ENCODE peak calls at places on chromosomes 12 and 14, in nine cellular contexts. C is fibroblast of lung, O is Panc1, L is AG09319, I is endothelial cell of umbilical vein, R is transverse colon, U is AG10803, H is neural crest cell, Z is GM13977. T is an unnamed sample.

GRCh38 chr14:53054457-53054856 is 98.7 kb downstream of the DDHD1 start:
- DNase-seq in C (peak), R (no peak), I (no peak), H (no peak), L (peak), U (peak), Z (no peak), O (no peak), T (no peak)

GRCh38 chr14:93318927-93319326 is 13.9 kb downstream of the BTBD7 start:
- DNase-seq in Z (no peak), R (no peak), H (no peak), L (peak), C (no peak), O (no peak), U (peak), I (no peak), T (no peak)

GRCh38 chr14:93522221-93522620 is 91.5 kb downstream of the UNC79 start:
- DNase-seq in R (no peak), U (no peak), Z (no peak), L (no peak), I (no peak), C (no peak), H (no peak), O (no peak), T (no peak)

GRCh38 chr12:63826002-63826585 is 18.4 kb upstream of the SRGAP1 start:
- DNase-seq in O (no peak), L (no peak), C (peak), U (peak), Z (peak), I (peak), H (no peak), R (no peak), T (peak)

GRCh38 chr12:28872654-28873268 is 276.3 kb upstream of the FAR2 start:
- DNase-seq in L (peak), H (peak), R (peak), C (peak), U (peak), Z (peak), O (peak), I (peak), T (peak)

GRCh38 chr12:106112094-106112822 is 26.5 kb downstream of the NUAK1 start:
- DNase-seq in Z (no peak), U (no peak), I (no peak), H (no peak), O (no peak), R (no peak), C (no peak), L (no peak), T (no peak)

GRCh38 chr14:91570021-91570420 is 59.9 kb upstream of the PPP4R3A start:
- DNase-seq in O (no peak), Z (no peak), C (no peak), H (no peak), R (no peak), U (no peak), I (no peak), L (no peak), T (no peak)

GRCh38 chr12:52389313-52390207 is 4.1 kb upstream of the KRT84 start:
- DNase-seq in C (no peak), Z (no peak), I (no peak), U (peak), O (no peak), L (no peak), H (no peak), R (no peak), T (no peak)

GRCh38 chr14:47040490-47040889 is 388.9 kb upstream of the RPL10L start:
- DNase-seq in I (peak), U (no peak), L (no peak), R (no peak), O (no peak), Z (no peak), C (no peak), H (no peak), T (no peak)

GRCh38 chr12:123391546-123392343 is 7.8 kb downstream of the KMT5A start:
- DNase-seq in H (no peak), O (no peak), R (no peak), I (no peak), U (peak), C (no peak), Z (no peak), L (no peak), T (no peak)

GRCh38 chr14:61480704-61481285 is 159.4 kb downstream of the PRKCH start:
- DNase-seq in U (no peak), R (no peak), Z (no peak), L (no peak), H (no peak), O (no peak), I (no peak), C (no peak), T (no peak)

GRCh38 chr12:63266988-63267387 is 116.0 kb upstream of the AVPR1A start:
- DNase-seq in R (no peak), C (no peak), I (no peak), U (no peak), H (no peak), Z (no peak), O (no peak), L (no peak), T (no peak)

GRCh38 chr12:24121911-24122310 is 172.4 kb upstream of the SOX5 start:
- DNase-seq in R (no peak), C (no peak), O (no peak), Z (no peak), U (no peak), L (peak), H (no peak), I (no peak), T (no peak)

GRCh38 chr12:16880864-16881285 is 274.9 kb upstream of the LMO3 start:
- DNase-seq in Z (no peak), U (no peak), I (no peak), L (no peak), H (no peak), C (no peak), O (no peak), R (peak), T (no peak)

GRCh38 chr12:126952106-126953007 is 1314.6 kb upstream of the TMEM132C start:
- DNase-seq in U (no peak), O (no peak), L (no peak), C (no peak), R (no peak), H (no peak), Z (no peak), I (no peak), T (no peak)

GRCh38 chr12:105588126-105588525 is 257.6 kb downstream of the C12orf75 start:
- DNase-seq in I (no peak), U (no peak), R (no peak), C (no peak), H (no peak), Z (no peak), O (no peak), L (no peak), T (no peak)

GRCh38 chr14:104787736-104788532 is 7.6 kb downstream of the AKT1 start:
- DNase-seq in O (no peak), H (no peak), L (no peak), R (no peak), I (no peak), U (no peak), Z (no peak), C (no peak), T (no peak)

GRCh38 chr14:68501171-68501570 is 291.7 kb downstream of the ZFP36L1 start:
- DNase-seq in I (peak), C (no peak), L (no peak), H (no peak), O (no peak), U (no peak), Z (no peak), R (no peak), T (no peak)

GRCh38 chr14:54261283-54261682 is 135.5 kb upstream of the CDKN3 start:
- DNase-seq in Z (no peak), C (no peak), U (no peak), R (no peak), H (no peak), I (no peak), L (no peak), O (no peak), T (no peak)

GRCh38 chr12:128140551-128140950 is 126.4 kb upstream of the TMEM132C start:
- DNase-seq in L (no peak), C (no peak), Z (no peak), H (no peak), R (no peak), U (no peak), I (no peak), O (no peak), T (no peak)

GRCh38 chr12:131133015-131133905 is 179.6 kb downstream of the ADGRD1 start:
- DNase-seq in I (no peak), H (no peak), O (no peak), Z (no peak), R (no peak), U (peak), L (no peak), C (no peak), T (no peak)

GRCh38 chr12:42023733-42024494 is 120.8 kb downstream of the GXYLT1 start:
- DNase-seq in O (peak), L (peak), U (peak), I (peak), H (peak), R (peak), C (peak), Z (peak), T (peak)

GRCh38 chr12:32454075-32454474 is 54.7 kb downstream of the FGD4 start:
- DNase-seq in Z (no peak), O (no peak), H (no peak), L (no peak), I (peak), C (peak), U (peak), R (no peak), T (no peak)

GRCh38 chr14:93858896-93859295 is 68.2 kb upstream of the FAM181A start:
- DNase-seq in O (no peak), R (no peak), L (no peak), U (no peak), H (no peak), I (no peak), Z (no peak), C (no peak), T (no peak)

GRCh38 chr14:23078692-23079116 is 16.2 kb downstream of the ACIN1 start:
- DNase-seq in R (peak), I (peak), Z (no peak), L (peak), H (no peak), U (peak), O (peak), C (peak), T (no peak)

GRCh38 chr12:21568115-21568514 is 36.5 kb downstream of the GYS2 start:
- DNase-seq in R (no peak), O (no peak), U (no peak), Z (no peak), L (no peak), C (no peak), I (no peak), H (no peak), T (no peak)

GRCh38 chr12:33439587-33440011 is at the start of gene SYT10:
- DNase-seq in I (peak), L (no peak), O (no peak), U (no peak), Z (peak), H (peak), C (no peak), R (no peak), T (peak)

GRCh38 chr14:95519699-95520098 is 3.2 kb upstream of the SYNE3 start:
- DNase-seq in O (no peak), Z (no peak), I (peak), U (peak), L (peak), H (no peak), R (peak), C (peak), T (peak)

GRCh38 chr14:50954811-50955372 is 10.6 kb upstream of the PYGL start:
- DNase-seq in I (peak), Z (peak), O (peak), R (no peak), L (no peak), H (no peak), C (peak), U (peak), T (peak)

GRCh38 chr12:89111964-89112363 is 240.3 kb downstream of the DUSP6 start:
- DNase-seq in L (no peak), R (no peak), U (no peak), H (no peak), C (no peak), O (no peak), I (no peak), Z (no peak), T (no peak)

GRCh38 chr12:25155031-25155576 is 39.9 kb downstream of the DNAI7 start:
- DNase-seq in U (peak), I (peak), L (peak), R (no peak), O (peak), Z (peak), H (no peak), C (peak), T (peak)

GRCh38 chr14:104925941-104926609 is 1.4 kb downstream of the PLD4 start:
- DNase-seq in Z (peak), I (no peak), H (no peak), U (no peak), L (no peak), O (no peak), R (no peak), C (no peak), T (peak)

GRCh38 chr14:67237591-67237990 is 3.6 kb upstream of the PALS1 start:
- DNase-seq in C (no peak), I (no peak), R (no peak), O (no peak), L (no peak), Z (no peak), U (no peak), H (no peak), T (no peak)

GRCh38 chr14:38944691-38945090 is 158.3 kb downstream of the SEC23A start:
- DNase-seq in C (no peak), L (no peak), Z (no peak), O (no peak), H (no peak), R (no peak), U (no peak), I (peak), T (no peak)

GRCh38 chr12:48932878-48933277 is 7.6 kb upstream of the FKBP11 start:
- DNase-seq in U (no peak), I (no peak), Z (no peak), C (no peak), O (no peak), L (no peak), R (no peak), H (no peak), T (no peak)

GRCh38 chr12:48937170-48937569 is 11.9 kb upstream of the FKBP11 start:
- DNase-seq in U (no peak), O (no peak), H (no peak), I (no peak), Z (no peak), L (no peak), R (no peak), C (no peak), T (no peak)

GRCh38 chr12:48936379-48936979 is 11.2 kb upstream of the FKBP11 start:
- DNase-seq in I (peak), H (peak), Z (peak), U (peak), O (no peak), C (peak), R (peak), L (no peak), T (peak)

GRCh38 chr12:48933664-48934311 is 8.5 kb upstream of the FKBP11 start:
- DNase-seq in H (no peak), L (no peak), I (no peak), Z (no peak), U (no peak), R (no peak), C (no peak), O (no peak), T (no peak)

DNA sequence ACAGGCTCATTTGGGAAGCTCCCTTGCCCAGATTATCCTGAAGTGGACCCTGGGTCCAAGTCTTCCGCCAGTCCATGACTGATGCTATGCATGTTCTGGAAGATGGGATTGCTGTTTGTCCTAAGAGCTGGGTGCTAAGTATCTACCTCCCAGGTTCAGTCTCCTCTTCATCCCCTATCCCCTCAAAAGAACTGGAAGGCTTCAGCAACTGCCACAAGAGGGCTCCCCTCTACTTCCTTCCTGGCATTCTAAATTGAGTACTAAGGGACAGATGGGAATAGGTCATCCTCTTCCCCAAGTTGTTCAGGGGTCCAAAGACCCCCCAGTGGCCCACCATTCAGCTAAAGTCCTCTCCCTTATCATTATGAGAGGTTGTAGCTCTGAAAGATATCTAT is 9.0 kb upstream of the FKBP11 start:
- DNase-seq in C (no peak), H (no peak), U (no peak), L (no peak), R (no peak), O (no peak), Z (no peak), I (no peak), T (no peak)
- TF ChIP-seq CTCF in C (peak), H (peak), U (peak), L (peak), R (peak), O (peak), Z (peak), I (no peak), T (peak)

GRCh38 chr14:88986146-88986841 is 161.8 kb downstream of the TTC8 start:
- DNase-seq in H (no peak), C (peak), U (peak), R (no peak), Z (no peak), O (no peak), L (no peak), I (no peak), T (no peak)

GRCh38 chr14:88983755-88984154 is 159.3 kb downstream of the TTC8 start:
- DNase-seq in R (no peak), Z (no peak), C (peak), H (no peak), I (no peak), U (peak), O (no peak), L (no peak), T (no peak)

GRCh38 chr14:88985654-88986053 is 161.2 kb downstream of the TTC8 start:
- DNase-seq in U (peak), L (no peak), R (no peak), H (no peak), Z (no peak), C (no peak), I (no peak), O (no peak), T (no peak)

GRCh38 chr14:88987516-88987915 is 163.1 kb downstream of the TTC8 start:
- DNase-seq in C (no peak), U (peak), H (no peak), O (no peak), I (no peak), Z (no peak), L (no peak), R (peak), T (no peak)

DNA sequence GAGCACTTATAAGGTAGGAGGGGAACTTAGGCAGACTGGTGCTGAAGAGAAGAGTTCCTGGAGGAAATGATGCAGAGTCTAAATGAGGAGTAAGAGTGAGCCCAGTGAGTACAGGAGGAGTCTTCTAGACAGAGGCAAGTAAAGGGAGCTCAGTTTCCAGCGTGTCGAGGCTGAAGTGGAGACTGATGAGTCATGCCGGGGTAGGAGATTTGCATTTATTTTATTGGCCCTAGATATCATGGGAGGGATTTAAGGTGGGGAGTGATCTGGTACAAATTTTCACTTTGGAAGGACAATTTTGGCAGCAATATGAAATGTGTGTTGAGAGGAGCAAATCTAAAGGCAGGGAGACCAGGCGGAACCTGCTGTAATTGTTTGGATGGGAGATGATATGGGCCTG is 157.5 kb downstream of the TTC8 start:
- DNase-seq in Z (no peak), I (no peak), C (no peak), L (no peak), O (no peak), U (no peak), H (no peak), R (no peak), T (no peak)
- TF ChIP-seq CTCF in Z (no peak), I (no peak), C (no peak), L (no peak), O (no peak), U (no peak), H (no peak), R (no peak), T (no peak)

GRCh38 chr14:21729703-21730212 is 56.1 kb upstream of the OR4E1 start:
- DNase-seq in I (no peak), U (no peak), C (no peak), L (no peak), Z (no peak), R (no peak), O (no peak), H (no peak), T (no peak)

GRCh38 chr14:21735639-21736307 is 62.2 kb upstream of the OR4E1 start:
- DNase-seq in Z (no peak), U (no peak), O (no peak), L (no peak), R (no peak), C (no peak), H (no peak), I (no peak), T (no peak)

GRCh38 chr14:21735200-21735599 is 61.6 kb upstream of the OR4E1 start:
- DNase-seq in C (no peak), O (no peak), L (no peak), Z (no peak), U (no peak), I (no peak), R (no peak), H (no peak), T (no peak)

GRCh38 chr14:21734457-21735074 is 60.9 kb upstream of the OR4E1 start:
- DNase-seq in C (peak), O (peak), U (no peak), Z (peak), L (no peak), R (no peak), I (peak), H (peak), T (peak)
- TF ChIP-seq CTCF in C (peak), O (peak), U (peak), Z (peak), L (no peak), R (peak), I (peak), H (peak), T (peak)

DNA sequence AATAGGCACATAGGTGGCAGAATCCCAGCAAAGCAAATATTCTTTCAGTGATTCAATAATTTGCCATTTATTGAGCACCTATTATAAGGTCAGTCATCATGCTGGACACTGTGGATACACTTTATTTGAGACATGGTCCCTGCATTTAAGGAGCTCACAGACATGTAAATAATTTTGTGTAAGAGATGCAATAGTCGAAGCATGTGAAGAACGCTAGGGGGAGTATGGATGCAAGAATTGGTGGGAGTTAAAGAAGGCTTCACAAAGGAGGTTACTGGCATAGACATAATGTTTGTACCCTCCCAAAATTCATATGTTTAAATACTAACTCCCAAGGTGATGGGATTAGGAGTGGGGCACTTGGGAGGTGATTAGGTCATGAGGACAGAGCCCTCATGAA is 260.6 kb upstream of the GARIN6 start:
- DNase-seq in U (peak), H (no peak), R (no peak), Z (peak), O (no peak), L (no peak), I (no peak), C (peak), T (peak)
- TF ChIP-seq CTCF in U (peak), H (peak), R (no peak), Z (peak), O (peak), L (peak), I (no peak), C (peak), T (peak)

GRCh38 chr14:64298773-64299172 is 4.6 kb upstream of the ESR2 start:
- DNase-seq in L (no peak), Z (no peak), C (no peak), R (no peak), U (no peak), H (no peak), I (no peak), O (no peak), T (no peak)

GRCh38 chr14:64293976-64294671 is at the start of gene ESR2:
- DNase-seq in L (no peak), I (peak), H (peak), R (peak), O (no peak), C (peak), U (peak), Z (peak), T (peak)

GRCh38 chr14:64296561-64296960 is 2.4 kb upstream of the ESR2 start:
- DNase-seq in Z (no peak), R (no peak), C (peak), I (peak), O (no peak), L (no peak), H (no peak), U (no peak), T (no peak)

GRCh38 chr14:64292197-64292596 is 2.0 kb downstream of the ESR2 start:
- DNase-seq in Z (no peak), H (no peak), L (no peak), C (no peak), R (no peak), O (no peak), I (no peak), U (no peak), T (no peak)

GRCh38 chr14:64294672-64295413 is 672 bp upstream of the ESR2 start:
- DNase-seq in H (peak), Z (peak), L (no peak), I (peak), O (peak), C (peak), R (peak), U (peak), T (peak)
- TF ChIP-seq CTCF in H (peak), Z (peak), L (peak), I (peak), O (peak), C (peak), R (peak), U (peak), T (peak)